ENCODE peak calls at places on chromosomes 3 and 15, in nine cellular contexts. O is ovary; R is NCI-H1092; W is effector CD4-positive, alpha-beta T cell; Z is fibroblast of pulmonary artery; F is HCT116; K is omental fat pad; S is NCI-H1930; E is hippocampal formation. J is an unnamed sample.

GRCh38 chr3:42509111-42509510 is 6.7 kb downstream of the VIPR1 start:
- DNase-seq in E (no peak), R (no peak), W (no peak), F (no peak), S (no peak), K (no peak), Z (no peak), O (no peak), J (no peak)

GRCh38 chr3:70256566-70256965 is 55.9 kb downstream of the MDFIC2 start:
- DNase-seq in R (no peak), S (no peak), F (no peak), W (no peak), O (no peak), E (no peak), Z (no peak), K (no peak), J (no peak)

GRCh38 chr3:162729686-162730085 is 1233.1 kb downstream of the OTOL1 start:
- DNase-seq in W (no peak), Z (no peak), O (no peak), E (no peak), F (no peak), S (no peak), K (no peak), R (no peak), J (no peak)

GRCh38 chr3:113084777-113085176 is 94.0 kb downstream of the GTPBP8 start:
- DNase-seq in R (no peak), S (no peak), W (no peak), O (peak; percentile 24), K (no peak), F (no peak), Z (peak; percentile 70), E (no peak), J (no peak)

GRCh38 chr3:178537123-178537754 is 1.0 kb downstream of the KCNMB2 start:
- DNase-seq in K (no peak), Z (no peak), S (no peak), W (no peak), R (no peak), O (no peak), F (no peak), E (no peak), J (no peak)

GRCh38 chr3:190261015-190261414 is 61.2 kb downstream of the CLDN1 start:
- DNase-seq in Z (peak; percentile 17), K (no peak), W (no peak), F (no peak), E (no peak), O (peak; percentile 26), S (no peak), R (no peak), J (no peak)

GRCh38 chr15:29573197-29573838 is 248.9 kb downstream of the TJP1 start:
- DNase-seq in K (no peak), R (no peak), W (no peak), S (no peak), O (no peak), E (no peak), F (no peak), Z (no peak), J (no peak)

GRCh38 chr3:119221779-119222320 is 18.8 kb downstream of the B4GALT4 start:
- DNase-seq in O (no peak), R (no peak), Z (no peak), W (no peak), F (no peak), K (no peak), E (no peak), S (no peak), J (no peak)

GRCh38 chr15:28114721-28115622 is 15.9 kb upstream of the OCA2 start:
- DNase-seq in R (no peak), E (no peak), Z (no peak), S (no peak), K (no peak), F (no peak), O (no peak), W (no peak), J (no peak)

GRCh38 chr3:112338021-112338726 is 5.2 kb downstream of the CD200 start:
- DNase-seq in O (no peak), R (no peak), W (no peak), E (no peak), K (no peak), Z (peak; percentile 37), F (no peak), S (no peak), J (no peak)

GRCh38 chr3:57228734-57229505 is 1.4 kb downstream of the APPL1 start:
- DNase-seq in Z (peak; percentile 60), F (no peak), O (no peak), E (peak; percentile 35), S (no peak), R (no peak), K (no peak), W (no peak), J (peak; percentile 3)

GRCh38 chr15:77921664-77922063 is 155.8 kb downstream of the TBC1D2B start:
- DNase-seq in E (no peak), R (no peak), W (no peak), Z (no peak), K (no peak), O (no peak), F (no peak), S (no peak), J (no peak)

GRCh38 chr15:101561584-101561906 is 72.0 kb upstream of the PCSK6 start:
- DNase-seq in W (no peak), S (no peak), K (no peak), E (no peak), F (no peak), Z (no peak), O (no peak), R (no peak), J (no peak)

GRCh38 chr3:57948080-57948671 is 60.0 kb upstream of the FLNB start:
- DNase-seq in K (no peak), S (no peak), R (no peak), F (no peak), E (no peak), W (no peak), O (no peak), Z (no peak), J (peak; percentile 14)

GRCh38 chr3:71124048-71124447 is 459.5 kb downstream of the FOXP1 start:
- DNase-seq in F (no peak), E (no peak), K (no peak), S (no peak), O (no peak), R (no peak), W (no peak), Z (no peak), J (no peak)

GRCh38 chr3:16461463-16462245 is 51.8 kb downstream of the RFTN1 start:
- DNase-seq in F (no peak), S (peak; percentile 90), Z (no peak), W (no peak), E (no peak), K (no peak), R (peak; percentile 83), O (no peak), J (no peak)

GRCh38 chr3:11549580-11550140 is 94.1 kb downstream of the VGLL4 start:
- DNase-seq in W (no peak), K (no peak), O (no peak), S (no peak), Z (no peak), R (no peak), E (no peak), F (no peak), J (no peak)

GRCh38 chr3:184766555-184767261 is 45.3 kb upstream of the VPS8 start:
- DNase-seq in Z (no peak), E (no peak), R (no peak), W (no peak), O (no peak), K (no peak), S (no peak), F (no peak), J (no peak)

GRCh38 chr3:127652246-127652995 is 20.3 kb upstream of the ABTB1 start:
- DNase-seq in F (peak; percentile 41), R (no peak), W (no peak), K (no peak), E (no peak), O (no peak), Z (peak; percentile 65), S (no peak), J (no peak)

GRCh38 chr3:124486324-124486723 is 243.9 kb upstream of the UMPS start:
- DNase-seq in S (no peak), W (no peak), O (no peak), F (no peak), K (no peak), Z (no peak), E (peak; percentile 48), R (no peak), J (no peak)

GRCh38 chr3:105906834-105907233 is 38.0 kb upstream of the CBLB start:
- DNase-seq in S (no peak), O (no peak), K (no peak), Z (peak; percentile 98), W (no peak), R (no peak), F (no peak), E (no peak), J (no peak)

GRCh38 chr15:79185199-79185598 is 94.6 kb upstream of the RASGRF1 start:
- DNase-seq in E (no peak), R (no peak), F (peak; percentile 50), Z (no peak), S (no peak), K (no peak), W (no peak), O (no peak), J (no peak)

GRCh38 chr3:80285370-80285769 is 517.6 kb upstream of the ROBO1 start:
- DNase-seq in Z (no peak), O (no peak), F (no peak), K (no peak), S (no peak), E (no peak), W (no peak), R (no peak), J (no peak)

GRCh38 chr3:58062469-58062868 is 54.2 kb downstream of the FLNB start:
- DNase-seq in F (no peak), R (no peak), Z (no peak), O (no peak), E (no peak), S (no peak), K (no peak), W (no peak), J (no peak)

GRCh38 chr15:66036859-66037258 is 167.6 kb downstream of the RAB11A start:
- DNase-seq in K (no peak), O (no peak), F (no peak), R (no peak), S (no peak), W (no peak), Z (no peak), E (no peak), J (no peak)

GRCh38 chr3:145550522-145550921 is 610.5 kb downstream of the PLOD2 start:
- DNase-seq in F (no peak), W (no peak), O (no peak), R (no peak), K (no peak), S (no peak), Z (no peak), E (no peak), J (no peak)

J was measured in putamen.